ENCODE peak calls at places on chromosomes 16 and 17, in five cellular contexts. O is aorta; V is thoracic aorta; R is CD8-positive, alpha-beta T cell; G is kidney epithelial cell. T is an unnamed sample.

GRCh38 chr16:67641779-67642708 is 2.9 kb upstream of the CARMIL2 start:
- DNase-seq in O (peak), V (no peak), R (no peak), G (no peak), T (peak)

GRCh38 chr17:70906808-70907207 is 737.5 kb downstream of the KCNJ2 start:
- DNase-seq in O (no peak), V (no peak), R (no peak), G (peak), T (no peak)

GRCh38 chr17:21066394-21066793 is 23.6 kb upstream of the USP22 start:
- DNase-seq in O (no peak), V (no peak), R (no peak), G (no peak), T (no peak)

GRCh38 chr17:54085934-54086333 is 263.2 kb downstream of the KIF2B start:
- DNase-seq in O (no peak), V (no peak), R (no peak), G (no peak), T (no peak)

GRCh38 chr17:77313831-77314230 is 173.1 kb downstream of the SEC14L1 start:
- DNase-seq in O (peak), V (no peak), R (no peak), G (no peak), T (no peak)

GRCh38 chr16:89442990-89443726 is 47.2 kb downstream of the ANKRD11 start:
- DNase-seq in O (no peak), V (no peak), R (no peak), G (peak), T (peak)

GRCh38 chr17:58319181-58320162 is 9.1 kb downstream of the TSPOAP1 start:
- DNase-seq in O (peak), V (no peak), R (no peak), G (no peak), T (no peak)

GRCh38 chr17:15947976-15948752 is 3.2 kb downstream of the ADORA2B start:
- DNase-seq in O (peak), V (no peak), R (no peak), G (no peak), T (no peak)

GRCh38 chr16:28845173-28846079 is 722 bp downstream of the TUFM start:
- DNase-seq in O (peak), V (no peak), R (no peak), G (no peak), T (no peak)

GRCh38 chr17:36183001-36183810 is 6.8 kb upstream of the TBC1D3B start:
- DNase-seq in O (peak), V (no peak), R (no peak), G (peak), T (peak)

GRCh38 chr16:19116711-19117449 is 3.1 kb downstream of the ITPRIPL2 start:
- DNase-seq in O (no peak), V (no peak), R (no peak), G (no peak), T (no peak)

GRCh38 chr17:47896672-47897490 is 845 bp downstream of the SP2 start:
- DNase-seq in O (no peak), V (no peak), R (no peak), G (no peak), T (no peak)

GRCh38 chr17:71407972-71408371 is 712.8 kb upstream of the SOX9 start:
- DNase-seq in O (no peak), V (no peak), R (no peak), G (no peak), T (no peak)

GRCh38 chr17:8253801-8254200 is 4.7 kb downstream of the PFAS start:
- DNase-seq in O (no peak), V (no peak), R (no peak), G (no peak), T (peak)

GRCh38 chr16:67173808-67174705 is 3.7 kb downstream of the NOL3 start:
- DNase-seq in O (peak), V (peak), R (no peak), G (no peak), T (peak)

GRCh38 chr17:80561541-80562114 is 17.0 kb downstream of the RPTOR start:
- DNase-seq in O (peak), V (no peak), R (no peak), G (no peak), T (no peak)

GRCh38 chr17:34580685-34581445 is 1.5 kb downstream of the TMEM132E start:
- DNase-seq in O (peak), V (no peak), R (no peak), G (no peak), T (no peak)
- H3K4me3 ChIP-seq in O (peak), V (peak), R (peak), G (no peak), T (peak)

GRCh38 chr16:55506083-55506482 is 2.8 kb upstream of the LPCAT2 start:
- DNase-seq in O (no peak), V (no peak), R (no peak), G (no peak), T (no peak)

GRCh38 chr16:55506708-55507107 is 2.2 kb upstream of the LPCAT2 start:
- DNase-seq in O (no peak), V (no peak), R (no peak), G (no peak), T (no peak)

GRCh38 chr16:55510185-55510805 is 1.4 kb downstream of the LPCAT2 start:
- DNase-seq in O (no peak), V (no peak), R (no peak), G (no peak), T (no peak)

GRCh38 chr16:55508941-55509920 is at the start of gene LPCAT2:
- DNase-seq in O (peak), V (no peak), R (no peak), G (peak), T (peak)

GRCh38 chr16:55508271-55508921 is 476 bp upstream of the LPCAT2 start:
- DNase-seq in O (no peak), V (no peak), R (no peak), G (no peak), T (no peak)
- H3K4me3 ChIP-seq in O (no peak), V (peak), R (no peak), G (no peak), T (peak)

GRCh38 chr17:1186923-1187771 is 7.4 kb upstream of the ABR start:
- DNase-seq in O (peak), V (no peak), R (peak), G (peak), T (peak)
- H3K4me3 ChIP-seq in O (no peak), V (peak), R (no peak), G (no peak), T (peak)

DNA sequence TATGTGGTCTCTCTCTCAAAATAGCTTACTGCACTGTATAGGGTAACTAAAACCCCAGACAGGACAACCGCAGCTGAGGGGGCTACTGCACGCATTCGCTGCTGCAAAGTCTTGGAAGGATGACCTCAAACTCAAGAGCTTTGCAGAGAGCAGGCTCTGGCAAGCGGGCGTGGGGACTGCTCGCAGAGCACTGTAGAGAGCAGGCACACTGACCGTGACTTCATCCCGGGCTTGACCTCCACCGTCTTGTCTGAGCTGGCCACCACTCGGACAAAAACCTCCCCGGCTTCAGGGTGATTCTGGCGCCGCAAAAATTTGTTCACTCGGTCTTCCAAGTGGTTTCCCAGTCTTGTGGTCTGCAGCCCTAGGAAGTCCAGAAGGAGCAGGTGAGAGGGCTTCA is 22.9 kb upstream of the TRAP1 start:
- DNase-seq in O (peak), V (no peak), R (no peak), G (no peak), T (no peak)
- H3K4me3 ChIP-seq in O (no peak), V (no peak), R (no peak), G (no peak), T (no peak)

DNA sequence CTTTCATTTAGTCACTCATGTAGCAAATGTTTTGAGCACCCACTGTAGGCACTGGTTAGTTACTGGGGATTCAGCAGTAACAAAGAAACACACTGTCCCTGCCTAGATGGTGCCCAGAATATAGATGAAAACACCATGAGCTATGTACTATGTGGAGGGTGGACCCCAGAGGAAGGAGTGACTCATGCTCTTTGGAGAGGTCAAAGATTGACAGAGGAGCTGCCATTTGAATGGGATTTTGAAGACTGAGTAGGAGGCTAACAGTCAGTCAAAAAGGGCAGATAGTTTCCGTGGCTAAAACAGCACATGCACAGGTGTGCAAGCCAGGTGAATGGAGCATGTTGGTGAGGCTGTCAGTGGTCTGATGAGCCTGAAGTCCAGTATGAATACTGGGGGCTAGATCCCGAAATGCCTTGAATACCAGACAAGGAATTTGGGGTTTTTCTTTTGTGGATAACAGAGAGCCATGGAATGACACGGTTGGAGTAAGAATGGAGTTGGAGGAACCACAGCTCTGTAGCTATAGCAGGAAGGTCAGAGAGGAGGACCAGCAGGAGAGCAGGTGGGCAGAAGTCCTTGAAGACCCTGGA is 6.1 kb downstream of the IL21R start:
- DNase-seq in O (no peak), V (no peak), R (no peak), G (peak), T (no peak)
- H3K4me3 ChIP-seq in O (no peak), V (no peak), R (peak), G (no peak), T (no peak)

DNA sequence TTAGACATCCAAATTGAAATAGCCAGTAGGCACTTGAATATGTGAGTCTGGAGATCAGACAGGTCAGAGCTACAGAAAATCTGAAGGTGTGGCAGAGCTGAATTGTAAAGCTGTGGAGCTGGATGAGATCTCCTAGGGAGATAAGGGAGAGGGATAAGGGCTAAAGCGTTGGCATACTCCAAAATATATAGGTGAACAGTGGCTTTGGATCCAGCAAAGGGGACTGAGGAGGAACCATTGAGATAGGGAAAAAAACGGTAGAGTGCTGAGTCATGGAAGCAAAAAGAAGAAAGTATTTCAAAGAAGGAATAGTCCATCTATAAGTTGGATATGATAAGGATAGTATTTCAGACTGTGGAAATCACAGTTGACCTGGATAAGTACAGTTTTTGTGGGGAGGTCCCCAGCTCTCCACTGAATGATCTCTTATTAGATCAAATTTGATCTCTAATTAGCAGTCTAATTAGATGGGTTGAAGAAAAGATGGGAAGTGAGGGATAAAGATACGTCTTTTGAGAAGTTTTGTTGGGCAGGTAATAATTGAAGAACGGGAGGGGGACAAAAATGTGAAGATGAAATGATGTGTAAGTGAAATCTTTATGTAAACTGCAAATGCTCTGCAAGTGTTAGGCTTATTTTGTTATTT is 587 bp upstream of the DBF4B start:
- DNase-seq in O (no peak), V (no peak), R (no peak), G (no peak), T (no peak)
- H3K4me3 ChIP-seq in O (peak), V (peak), R (peak), G (peak), T (peak)

GRCh38 chr17:40100669-40101366 is 429 bp upstream of the NR1D1 start:
- DNase-seq in O (peak), V (peak), R (peak), G (peak), T (peak)
- H3K4me3 ChIP-seq in O (no peak), V (peak), R (peak), G (peak), T (peak)

GRCh38 chr17:74751210-74751529 is 2.7 kb downstream of the NHERF1 start:
- DNase-seq in O (no peak), V (no peak), R (no peak), G (no peak), T (no peak)

GRCh38 chr17:74752415-74752814 is 4.0 kb downstream of the NHERF1 start:
- DNase-seq in O (no peak), V (no peak), R (no peak), G (no peak), T (no peak)

GRCh38 chr17:74750327-74751069 is 2.1 kb downstream of the NHERF1 start:
- DNase-seq in O (no peak), V (no peak), R (no peak), G (no peak), T (no peak)

GRCh38 chr17:74754832-74755231 is 6.4 kb downstream of the NHERF1 start:
- DNase-seq in O (no peak), V (no peak), R (no peak), G (no peak), T (no peak)

DNA sequence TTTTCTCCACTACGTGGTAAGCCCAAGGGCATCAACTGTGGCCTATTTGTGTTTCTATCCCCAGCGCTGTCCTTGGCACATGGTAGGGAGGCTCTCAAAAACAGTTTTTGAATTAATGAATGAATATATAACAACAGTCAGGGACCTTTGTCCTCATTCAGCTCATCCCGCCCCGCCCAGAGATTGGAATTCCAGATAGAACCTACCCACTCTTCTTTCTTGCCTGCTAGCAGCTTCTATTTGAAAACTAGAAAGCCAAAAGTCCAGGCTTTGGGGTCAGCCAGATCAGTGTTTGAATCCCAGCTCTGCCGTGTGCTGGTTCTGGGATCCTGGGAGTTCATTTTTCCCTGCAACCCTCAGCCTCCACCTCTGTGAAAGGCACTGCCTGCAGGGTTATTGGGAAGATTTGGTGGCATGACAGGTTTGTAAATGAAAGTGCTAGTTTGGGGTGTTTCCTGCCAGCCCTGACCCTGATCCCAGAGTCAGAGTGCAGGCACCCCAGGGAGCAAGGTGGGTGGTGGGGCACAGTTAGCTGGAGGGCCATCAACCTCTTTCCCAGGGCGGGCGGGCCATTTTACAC is 4.5 kb downstream of the NHERF1 start:
- DNase-seq in O (no peak), V (no peak), R (no peak), G (no peak), T (no peak)
- H3K4me3 ChIP-seq in O (no peak), V (no peak), R (no peak), G (no peak), T (no peak)

DNA sequence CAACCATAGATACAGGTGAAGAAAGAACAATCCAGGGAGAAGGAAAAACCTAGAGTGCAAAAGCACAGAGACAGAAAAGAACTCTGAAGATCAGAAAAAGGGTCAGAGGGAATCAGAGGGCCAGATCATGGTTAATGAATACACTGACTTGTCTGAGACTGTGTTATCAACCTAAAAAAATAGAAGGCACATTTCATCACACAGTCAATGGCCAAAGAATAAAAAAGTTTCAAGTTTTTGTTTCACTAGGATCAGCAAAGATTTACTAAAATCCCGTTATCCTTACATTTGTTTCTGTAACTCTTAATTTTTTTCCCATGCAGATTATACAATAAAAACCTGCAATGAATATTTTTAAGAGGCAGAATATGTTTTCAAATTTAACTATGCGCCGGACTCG is 38.5 kb downstream of the CNOT1 start:
- DNase-seq in O (no peak), V (no peak), R (no peak), G (no peak), T (no peak)
- H3K4me3 ChIP-seq in O (no peak), V (no peak), R (no peak), G (no peak), T (no peak)

T was measured in heart right ventricle.